ENCODE peak calls at places on chromosomes 1 and 21, in six cellular contexts. One of them, this sample, is unnamed. For H3K4me1, the result is how much of the 10 kb centered on the place peaks cover.

GRCh38 chr1:227225715-227226346 is 92.5 kb downstream of the CDC42BPA start:
- DNase-seq in GM23248: peak
- DNase-seq in fibroblast of lung: peak
- DNase-seq in trophoblast cell: no peak
- DNase-seq in mesendoderm: no peak
- DNase-seq in H9: no peak
- DNase-seq in this sample: no peak

GRCh38 chr1:225097175-225097574 is 167.7 kb downstream of the DNAH14 start:
- DNase-seq in GM23248: no peak
- DNase-seq in fibroblast of lung: no peak
- DNase-seq in trophoblast cell: no peak
- DNase-seq in mesendoderm: no peak
- DNase-seq in H9: no peak
- DNase-seq in this sample: no peak

GRCh38 chr1:10514490-10515235 is 39.9 kb downstream of the PEX14 start:
- DNase-seq in GM23248: peak
- DNase-seq in fibroblast of lung: peak
- DNase-seq in trophoblast cell: peak
- DNase-seq in mesendoderm: peak
- DNase-seq in H9: no peak
- DNase-seq in this sample: no peak

GRCh38 chr1:226951286-226952120 is 11.4 kb downstream of the COQ8A start:
- DNase-seq in GM23248: no peak
- DNase-seq in fibroblast of lung: no peak
- DNase-seq in trophoblast cell: no peak
- DNase-seq in mesendoderm: no peak
- DNase-seq in H9: no peak
- DNase-seq in this sample: peak

GRCh38 chr1:14254184-14254583 is 344.3 kb upstream of the KAZN start:
- DNase-seq in GM23248: no peak
- DNase-seq in fibroblast of lung: no peak
- DNase-seq in trophoblast cell: no peak
- DNase-seq in mesendoderm: no peak
- DNase-seq in H9: no peak
- DNase-seq in this sample: no peak

GRCh38 chr1:184190626-184191025 is 139.1 kb downstream of the TSEN15 start:
- DNase-seq in GM23248: no peak
- DNase-seq in fibroblast of lung: no peak
- DNase-seq in trophoblast cell: peak
- DNase-seq in mesendoderm: peak
- DNase-seq in H9: no peak
- DNase-seq in this sample: no peak

GRCh38 chr1:199851453-199851852 is 176.1 kb upstream of the NR5A2 start:
- DNase-seq in GM23248: no peak
- DNase-seq in fibroblast of lung: no peak
- DNase-seq in trophoblast cell: no peak
- DNase-seq in mesendoderm: no peak
- DNase-seq in H9: no peak
- DNase-seq in this sample: no peak

GRCh38 chr1:47871799-47872353 is 125.3 kb downstream of the TRABD2B start:
- DNase-seq in GM23248: no peak
- DNase-seq in fibroblast of lung: no peak
- DNase-seq in trophoblast cell: peak
- DNase-seq in mesendoderm: no peak
- DNase-seq in H9: no peak
- DNase-seq in this sample: no peak

GRCh38 chr1:115142616-115143015 is 53.3 kb upstream of the TSPAN2 start:
- DNase-seq in GM23248: no peak
- DNase-seq in fibroblast of lung: peak
- DNase-seq in trophoblast cell: no peak
- DNase-seq in mesendoderm: no peak
- DNase-seq in H9: no peak
- DNase-seq in this sample: no peak

GRCh38 chr1:238329671-238330070 is 438.9 kb upstream of the ZP4 start:
- DNase-seq in GM23248: no peak
- DNase-seq in fibroblast of lung: peak
- DNase-seq in trophoblast cell: no peak
- DNase-seq in mesendoderm: no peak
- DNase-seq in H9: no peak
- DNase-seq in this sample: no peak

GRCh38 chr1:235127774-235128452 is 724 bp downstream of the TOMM20 start:
- DNase-seq in GM23248: peak
- DNase-seq in fibroblast of lung: no peak
- DNase-seq in trophoblast cell: peak
- DNase-seq in mesendoderm: no peak
- DNase-seq in H9: no peak
- DNase-seq in this sample: no peak

GRCh38 chr1:151944110-151944858 is 35.0 kb upstream of the THEM4 start:
- DNase-seq in GM23248: peak
- DNase-seq in fibroblast of lung: no peak
- DNase-seq in trophoblast cell: peak
- DNase-seq in mesendoderm: no peak
- DNase-seq in H9: no peak
- DNase-seq in this sample: no peak

GRCh38 chr1:82264762-82265161 is 464.0 kb downstream of the ADGRL2 start:
- DNase-seq in GM23248: no peak
- DNase-seq in fibroblast of lung: no peak
- DNase-seq in trophoblast cell: no peak
- DNase-seq in mesendoderm: no peak
- DNase-seq in H9: no peak
- DNase-seq in this sample: no peak

GRCh38 chr21:37845535-37845934 is 70.7 kb downstream of the KCNJ6 start:
- DNase-seq in GM23248: no peak
- DNase-seq in fibroblast of lung: no peak
- DNase-seq in trophoblast cell: no peak
- DNase-seq in mesendoderm: no peak
- DNase-seq in H9: no peak
- DNase-seq in this sample: no peak

GRCh38 chr1:161074676-161075368 is 5.1 kb upstream of the ARHGAP30 start:
- DNase-seq in GM23248: no peak
- DNase-seq in fibroblast of lung: no peak
- DNase-seq in trophoblast cell: peak
- DNase-seq in mesendoderm: no peak
- DNase-seq in H9: no peak
- DNase-seq in this sample: no peak

GRCh38 chr1:208222376-208223110 is 21.6 kb downstream of the PLXNA2 start:
- DNase-seq in GM23248: peak
- DNase-seq in fibroblast of lung: peak
- DNase-seq in trophoblast cell: peak
- DNase-seq in mesendoderm: no peak
- DNase-seq in H9: no peak
- DNase-seq in this sample: no peak

GRCh38 chr1:184085667-184086066 is 34.1 kb downstream of the TSEN15 start:
- DNase-seq in GM23248: no peak
- DNase-seq in fibroblast of lung: no peak
- DNase-seq in trophoblast cell: no peak
- DNase-seq in mesendoderm: no peak
- DNase-seq in H9: no peak
- DNase-seq in this sample: no peak

GRCh38 chr1:90537606-90538362 is 179.3 kb downstream of the BARHL2 start:
- DNase-seq in GM23248: no peak
- DNase-seq in fibroblast of lung: no peak
- DNase-seq in trophoblast cell: no peak
- DNase-seq in mesendoderm: no peak
- DNase-seq in H9: no peak
- DNase-seq in this sample: no peak
- H3K9ac ChIP-seq in GM23248: no peak
- H3K9ac ChIP-seq in fibroblast of lung: no peak
- H3K9ac ChIP-seq in trophoblast cell: no peak
- H3K9ac ChIP-seq in mesendoderm: no peak
- H3K9ac ChIP-seq in H9: no peak
- H3K9ac ChIP-seq in this sample: no peak

DNA sequence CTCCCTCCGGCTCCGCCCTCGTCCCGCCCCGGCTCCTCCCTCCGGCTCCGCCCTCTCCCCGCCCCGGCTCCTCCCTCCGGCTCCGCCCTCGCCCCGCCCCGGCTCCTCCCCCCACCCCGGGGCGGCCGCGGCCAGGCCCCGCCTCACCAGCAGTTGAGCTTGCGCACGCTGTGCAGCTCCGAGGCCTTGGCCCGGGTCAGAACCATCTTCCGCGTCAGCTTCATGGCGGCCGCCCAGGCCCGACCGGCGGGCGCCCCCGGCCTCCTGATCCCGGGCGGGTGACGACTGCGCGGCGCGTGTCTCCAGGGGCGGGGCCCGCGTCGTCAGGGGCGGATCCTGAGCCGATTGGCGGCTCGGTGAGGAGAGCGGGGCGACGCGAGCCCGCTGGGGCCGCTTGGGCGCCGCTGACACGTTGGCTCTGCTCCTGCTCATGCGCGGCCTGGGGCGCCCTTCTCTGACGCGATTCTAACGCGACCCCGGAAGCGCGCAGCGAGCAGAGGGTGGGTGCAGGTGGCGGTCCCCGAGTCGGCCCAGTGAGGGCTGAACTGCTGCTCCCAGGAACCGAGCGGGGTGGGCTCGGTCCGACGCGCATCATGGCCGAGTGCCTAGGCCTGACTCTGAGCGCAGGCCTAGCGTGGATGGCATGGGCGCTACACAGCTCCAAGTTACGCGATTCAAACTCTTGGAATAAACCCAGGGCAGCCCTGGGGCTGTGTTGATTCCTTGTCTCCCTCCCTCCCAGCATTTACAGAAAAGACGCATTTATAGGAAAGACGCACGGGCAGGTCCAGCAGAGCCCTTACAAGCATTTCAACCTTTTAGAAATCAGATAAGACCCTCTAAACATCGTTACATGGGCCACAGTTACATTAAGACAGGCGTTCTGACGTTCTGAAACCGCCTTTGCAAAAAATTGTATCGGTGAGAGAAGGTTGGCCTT is at the start of gene CFAP410:
- DNase-seq in GM23248: peak
- DNase-seq in fibroblast of lung: peak
- DNase-seq in trophoblast cell: peak
- DNase-seq in mesendoderm: peak
- DNase-seq in H9: peak
- DNase-seq in this sample: peak
- H3K4me1 ChIP-seq in GM23248: under half
- H3K4me1 ChIP-seq in fibroblast of lung: under half
- H3K4me1 ChIP-seq in trophoblast cell: under half
- H3K4me1 ChIP-seq in mesendoderm: under half
- H3K4me1 ChIP-seq in H9: under half
- H3K4me1 ChIP-seq in this sample: under half

DNA sequence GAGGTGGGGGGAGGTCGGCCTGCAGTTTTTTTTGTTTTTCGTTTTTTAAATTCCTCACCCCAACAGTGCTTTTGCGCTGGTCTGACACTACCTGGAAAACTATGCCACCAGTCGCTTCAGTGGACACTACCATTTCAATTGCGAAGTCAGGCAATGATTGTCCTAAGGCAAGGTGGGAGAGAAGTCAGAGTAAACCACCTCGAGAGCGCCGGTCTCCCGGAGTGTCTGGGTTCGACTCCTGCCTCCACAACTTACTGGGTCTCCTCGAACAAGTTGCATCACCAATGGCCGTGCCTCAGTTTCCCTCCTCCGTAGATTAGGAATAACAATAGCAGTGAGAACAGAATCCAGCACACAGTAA is 593 bp upstream of the SLC44A3 start:
- DNase-seq in GM23248: no peak
- DNase-seq in fibroblast of lung: no peak
- DNase-seq in trophoblast cell: peak
- DNase-seq in mesendoderm: no peak
- DNase-seq in H9: no peak
- DNase-seq in this sample: no peak
- H3K9ac ChIP-seq in GM23248: peak
- H3K9ac ChIP-seq in fibroblast of lung: no peak
- H3K9ac ChIP-seq in trophoblast cell: peak
- H3K9ac ChIP-seq in mesendoderm: peak
- H3K9ac ChIP-seq in H9: peak
- H3K9ac ChIP-seq in this sample: peak

GRCh38 chr1:158147396-158148353 is 33.0 kb upstream of the CD1D start:
- DNase-seq in GM23248: peak
- DNase-seq in fibroblast of lung: no peak
- DNase-seq in trophoblast cell: no peak
- DNase-seq in mesendoderm: no peak
- DNase-seq in H9: no peak
- DNase-seq in this sample: no peak

GRCh38 chr1:158149577-158150269 is 31.0 kb upstream of the CD1D start:
- DNase-seq in GM23248: peak
- DNase-seq in fibroblast of lung: peak
- DNase-seq in trophoblast cell: peak
- DNase-seq in mesendoderm: peak
- DNase-seq in H9: peak
- DNase-seq in this sample: peak

GRCh38 chr1:158149175-158149574 is 31.5 kb upstream of the CD1D start:
- DNase-seq in GM23248: no peak
- DNase-seq in fibroblast of lung: no peak
- DNase-seq in trophoblast cell: no peak
- DNase-seq in mesendoderm: no peak
- DNase-seq in H9: no peak
- DNase-seq in this sample: no peak

GRCh38 chr1:158146739-158147138 is 34.0 kb upstream of the CD1D start:
- DNase-seq in GM23248: no peak
- DNase-seq in fibroblast of lung: no peak
- DNase-seq in trophoblast cell: no peak
- DNase-seq in mesendoderm: no peak
- DNase-seq in H9: no peak
- DNase-seq in this sample: no peak

GRCh38 chr1:158148458-158148857 is 32.2 kb upstream of the CD1D start:
- DNase-seq in GM23248: no peak
- DNase-seq in fibroblast of lung: no peak
- DNase-seq in trophoblast cell: no peak
- DNase-seq in mesendoderm: no peak
- DNase-seq in H9: no peak
- DNase-seq in this sample: no peak
- H3K4me1 ChIP-seq in GM23248: under half
- H3K4me1 ChIP-seq in fibroblast of lung: under half
- H3K4me1 ChIP-seq in trophoblast cell: under half
- H3K4me1 ChIP-seq in mesendoderm: under half
- H3K4me1 ChIP-seq in H9: under half
- H3K4me1 ChIP-seq in this sample: under half